ENCODE peak calls at places on chromosomes 3 and 15, in ten cellular contexts. One of them, this sample, is unnamed.

GRCh38 chr3:41094351-41094750 is 105.0 kb upstream of the CTNNB1 start:
- DNase-seq in GM04504: no peak
- DNase-seq in heart left ventricle: no peak
- DNase-seq in NCI-H1092 treated with DMSO at 0.1 percent for 48 hours: no peak
- DNase-seq in AG08396: no peak
- DNase-seq in NCI-H1694 treated with DMSO at 0.1 percent for 48 hours: no peak
- DNase-seq in RPMI8226: no peak
- DNase-seq in NCI-H526: no peak
- DNase-seq in EL: no peak
- DNase-seq in A172: no peak
- DNase-seq in this sample: no peak

GRCh38 chr3:98972155-98972554 is 70.7 kb upstream of the DCBLD2 start:
- DNase-seq in GM04504: peak
- DNase-seq in heart left ventricle: no peak
- DNase-seq in NCI-H1092 treated with DMSO at 0.1 percent for 48 hours: no peak
- DNase-seq in AG08396: peak
- DNase-seq in NCI-H1694 treated with DMSO at 0.1 percent for 48 hours: no peak
- DNase-seq in RPMI8226: no peak
- DNase-seq in NCI-H526: no peak
- DNase-seq in EL: peak
- DNase-seq in A172: peak
- DNase-seq in this sample: peak

GRCh38 chr3:121809249-121809648 is 25.6 kb downstream of the IQCB1 start:
- DNase-seq in GM04504: no peak
- DNase-seq in heart left ventricle: no peak
- DNase-seq in NCI-H1092 treated with DMSO at 0.1 percent for 48 hours: no peak
- DNase-seq in AG08396: no peak
- DNase-seq in NCI-H1694 treated with DMSO at 0.1 percent for 48 hours: no peak
- DNase-seq in RPMI8226: no peak
- DNase-seq in NCI-H526: no peak
- DNase-seq in EL: no peak
- DNase-seq in A172: no peak
- DNase-seq in this sample: no peak

GRCh38 chr3:59299561-59299960 is 249.7 kb upstream of the CFAP20DC start:
- DNase-seq in GM04504: no peak
- DNase-seq in heart left ventricle: no peak
- DNase-seq in NCI-H1092 treated with DMSO at 0.1 percent for 48 hours: no peak
- DNase-seq in AG08396: no peak
- DNase-seq in NCI-H1694 treated with DMSO at 0.1 percent for 48 hours: no peak
- DNase-seq in RPMI8226: no peak
- DNase-seq in NCI-H526: no peak
- DNase-seq in EL: no peak
- DNase-seq in A172: no peak
- DNase-seq in this sample: no peak

GRCh38 chr3:66603161-66603611 is 102.4 kb upstream of the LRIG1 start:
- DNase-seq in GM04504: no peak
- DNase-seq in heart left ventricle: no peak
- DNase-seq in NCI-H1092 treated with DMSO at 0.1 percent for 48 hours: no peak
- DNase-seq in AG08396: no peak
- DNase-seq in NCI-H1694 treated with DMSO at 0.1 percent for 48 hours: no peak
- DNase-seq in RPMI8226: no peak
- DNase-seq in NCI-H526: no peak
- DNase-seq in EL: no peak
- DNase-seq in A172: peak
- DNase-seq in this sample: peak

GRCh38 chr3:45979378-45979777 is 16.2 kb downstream of the FYCO1 start:
- DNase-seq in GM04504: no peak
- DNase-seq in heart left ventricle: no peak
- DNase-seq in NCI-H1092 treated with DMSO at 0.1 percent for 48 hours: no peak
- DNase-seq in AG08396: no peak
- DNase-seq in NCI-H1694 treated with DMSO at 0.1 percent for 48 hours: no peak
- DNase-seq in RPMI8226: peak
- DNase-seq in NCI-H526: no peak
- DNase-seq in EL: no peak
- DNase-seq in A172: no peak
- DNase-seq in this sample: no peak

GRCh38 chr3:134201201-134202130 is 49.2 kb downstream of the RYK start:
- DNase-seq in GM04504: peak
- DNase-seq in heart left ventricle: no peak
- DNase-seq in NCI-H1092 treated with DMSO at 0.1 percent for 48 hours: no peak
- DNase-seq in AG08396: peak
- DNase-seq in NCI-H1694 treated with DMSO at 0.1 percent for 48 hours: no peak
- DNase-seq in RPMI8226: no peak
- DNase-seq in NCI-H526: no peak
- DNase-seq in EL: peak
- DNase-seq in A172: peak
- DNase-seq in this sample: peak

GRCh38 chr3:113088616-113089015 is 97.8 kb downstream of the GTPBP8 start:
- DNase-seq in GM04504: no peak
- DNase-seq in heart left ventricle: no peak
- DNase-seq in NCI-H1092 treated with DMSO at 0.1 percent for 48 hours: peak
- DNase-seq in AG08396: no peak
- DNase-seq in NCI-H1694 treated with DMSO at 0.1 percent for 48 hours: no peak
- DNase-seq in RPMI8226: no peak
- DNase-seq in NCI-H526: no peak
- DNase-seq in EL: peak
- DNase-seq in A172: no peak
- DNase-seq in this sample: no peak

GRCh38 chr3:31903686-31904431 is 77.2 kb downstream of the OSBPL10 start:
- DNase-seq in GM04504: no peak
- DNase-seq in heart left ventricle: no peak
- DNase-seq in NCI-H1092 treated with DMSO at 0.1 percent for 48 hours: peak
- DNase-seq in AG08396: no peak
- DNase-seq in NCI-H1694 treated with DMSO at 0.1 percent for 48 hours: no peak
- DNase-seq in RPMI8226: no peak
- DNase-seq in NCI-H526: no peak
- DNase-seq in EL: no peak
- DNase-seq in A172: no peak
- DNase-seq in this sample: peak

GRCh38 chr3:100311011-100311410 is 23.5 kb upstream of the NIT2 start:
- DNase-seq in GM04504: no peak
- DNase-seq in heart left ventricle: no peak
- DNase-seq in NCI-H1092 treated with DMSO at 0.1 percent for 48 hours: no peak
- DNase-seq in AG08396: no peak
- DNase-seq in NCI-H1694 treated with DMSO at 0.1 percent for 48 hours: no peak
- DNase-seq in RPMI8226: no peak
- DNase-seq in NCI-H526: no peak
- DNase-seq in EL: no peak
- DNase-seq in A172: no peak
- DNase-seq in this sample: no peak

GRCh38 chr3:184654375-184654774 is 57.5 kb downstream of the MAGEF1 start:
- DNase-seq in GM04504: no peak
- DNase-seq in heart left ventricle: no peak
- DNase-seq in NCI-H1092 treated with DMSO at 0.1 percent for 48 hours: no peak
- DNase-seq in AG08396: no peak
- DNase-seq in NCI-H1694 treated with DMSO at 0.1 percent for 48 hours: no peak
- DNase-seq in RPMI8226: no peak
- DNase-seq in NCI-H526: no peak
- DNase-seq in EL: no peak
- DNase-seq in A172: no peak
- DNase-seq in this sample: no peak

GRCh38 chr3:49662720-49663413 is 11.3 kb upstream of the APEH start:
- DNase-seq in GM04504: no peak
- DNase-seq in heart left ventricle: no peak
- DNase-seq in NCI-H1092 treated with DMSO at 0.1 percent for 48 hours: no peak
- DNase-seq in AG08396: no peak
- DNase-seq in NCI-H1694 treated with DMSO at 0.1 percent for 48 hours: no peak
- DNase-seq in RPMI8226: no peak
- DNase-seq in NCI-H526: no peak
- DNase-seq in EL: no peak
- DNase-seq in A172: no peak
- DNase-seq in this sample: no peak

GRCh38 chr15:99371180-99372103 is 120.2 kb downstream of the LRRC28 start:
- DNase-seq in GM04504: no peak
- DNase-seq in heart left ventricle: no peak
- DNase-seq in NCI-H1092 treated with DMSO at 0.1 percent for 48 hours: no peak
- DNase-seq in AG08396: no peak
- DNase-seq in NCI-H1694 treated with DMSO at 0.1 percent for 48 hours: no peak
- DNase-seq in RPMI8226: no peak
- DNase-seq in NCI-H526: no peak
- DNase-seq in EL: no peak
- DNase-seq in A172: no peak
- DNase-seq in this sample: no peak

GRCh38 chr3:138042043-138042442 is 32.1 kb downstream of the CLDN18 start:
- DNase-seq in GM04504: peak
- DNase-seq in heart left ventricle: no peak
- DNase-seq in NCI-H1092 treated with DMSO at 0.1 percent for 48 hours: no peak
- DNase-seq in AG08396: peak
- DNase-seq in NCI-H1694 treated with DMSO at 0.1 percent for 48 hours: no peak
- DNase-seq in RPMI8226: no peak
- DNase-seq in NCI-H526: no peak
- DNase-seq in EL: peak
- DNase-seq in A172: no peak
- DNase-seq in this sample: peak

GRCh38 chr3:16600771-16601538 is 4.3 kb downstream of the DAZL start:
- DNase-seq in GM04504: peak
- DNase-seq in heart left ventricle: peak
- DNase-seq in NCI-H1092 treated with DMSO at 0.1 percent for 48 hours: peak
- DNase-seq in AG08396: peak
- DNase-seq in NCI-H1694 treated with DMSO at 0.1 percent for 48 hours: peak
- DNase-seq in RPMI8226: peak
- DNase-seq in NCI-H526: peak
- DNase-seq in EL: peak
- DNase-seq in A172: peak
- DNase-seq in this sample: peak

GRCh38 chr3:104673981-104674380 is 692.7 kb upstream of the ALCAM start:
- DNase-seq in GM04504: no peak
- DNase-seq in heart left ventricle: no peak
- DNase-seq in NCI-H1092 treated with DMSO at 0.1 percent for 48 hours: no peak
- DNase-seq in AG08396: no peak
- DNase-seq in NCI-H1694 treated with DMSO at 0.1 percent for 48 hours: no peak
- DNase-seq in RPMI8226: no peak
- DNase-seq in NCI-H526: no peak
- DNase-seq in EL: peak
- DNase-seq in A172: no peak
- DNase-seq in this sample: no peak

GRCh38 chr3:81315051-81315450 is 446.4 kb downstream of the GBE1 start:
- DNase-seq in GM04504: no peak
- DNase-seq in heart left ventricle: no peak
- DNase-seq in NCI-H1092 treated with DMSO at 0.1 percent for 48 hours: no peak
- DNase-seq in AG08396: no peak
- DNase-seq in NCI-H1694 treated with DMSO at 0.1 percent for 48 hours: no peak
- DNase-seq in RPMI8226: no peak
- DNase-seq in NCI-H526: no peak
- DNase-seq in EL: no peak
- DNase-seq in A172: no peak
- DNase-seq in this sample: no peak

GRCh38 chr15:50345298-50345697 is 9.7 kb downstream of the GABPB1 start:
- DNase-seq in GM04504: no peak
- DNase-seq in heart left ventricle: no peak
- DNase-seq in NCI-H1092 treated with DMSO at 0.1 percent for 48 hours: no peak
- DNase-seq in AG08396: no peak
- DNase-seq in NCI-H1694 treated with DMSO at 0.1 percent for 48 hours: no peak
- DNase-seq in RPMI8226: no peak
- DNase-seq in NCI-H526: no peak
- DNase-seq in EL: no peak
- DNase-seq in A172: no peak
- DNase-seq in this sample: no peak

GRCh38 chr3:13492976-13493866 is 13.1 kb downstream of the HDAC11 start:
- DNase-seq in GM04504: no peak
- DNase-seq in heart left ventricle: no peak
- DNase-seq in NCI-H1092 treated with DMSO at 0.1 percent for 48 hours: no peak
- DNase-seq in AG08396: no peak
- DNase-seq in NCI-H1694 treated with DMSO at 0.1 percent for 48 hours: no peak
- DNase-seq in RPMI8226: no peak
- DNase-seq in NCI-H526: no peak
- DNase-seq in EL: no peak
- DNase-seq in A172: no peak
- DNase-seq in this sample: no peak

GRCh38 chr3:180359381-180360279 is 242.3 kb upstream of the TTC14 start:
- DNase-seq in GM04504: no peak
- DNase-seq in heart left ventricle: no peak
- DNase-seq in NCI-H1092 treated with DMSO at 0.1 percent for 48 hours: no peak
- DNase-seq in AG08396: no peak
- DNase-seq in NCI-H1694 treated with DMSO at 0.1 percent for 48 hours: no peak
- DNase-seq in RPMI8226: no peak
- DNase-seq in NCI-H526: no peak
- DNase-seq in EL: no peak
- DNase-seq in A172: no peak
- DNase-seq in this sample: no peak

GRCh38 chr3:5021571-5022092 is 42.4 kb downstream of the BHLHE40 start:
- DNase-seq in GM04504: no peak
- DNase-seq in heart left ventricle: no peak
- DNase-seq in NCI-H1092 treated with DMSO at 0.1 percent for 48 hours: no peak
- DNase-seq in AG08396: peak
- DNase-seq in NCI-H1694 treated with DMSO at 0.1 percent for 48 hours: no peak
- DNase-seq in RPMI8226: no peak
- DNase-seq in NCI-H526: no peak
- DNase-seq in EL: peak
- DNase-seq in A172: peak
- DNase-seq in this sample: peak

This sample was measured in astrocyte of the hippocampus.